ENCODE peak calls at places on chromosomes 4 and X, in four cellular contexts. I, O, E and H are unnamed samples.

GRCh38 chrX:39984191-39984956 is 113.4 kb downstream of the BCOR start:
- DNase-seq in I (no peak), O (peak; percentile 20), E (peak; percentile 8), H (no peak)

GRCh38 chr4:77219266-77219665 is 62.3 kb downstream of the CCNG2 start:
- DNase-seq in I (no peak), O (no peak), E (no peak), H (no peak)

GRCh38 chr4:176259330-176260090 is 9.5 kb downstream of the ASB5 start:
- DNase-seq in I (no peak), O (no peak), E (no peak), H (no peak)

GRCh38 chrX:28177202-28177601 is 196.0 kb upstream of the DCAF8L1 start:
- DNase-seq in I (no peak), O (no peak), E (no peak), H (peak; percentile 58)

GRCh38 chrX:42530027-42530426 is 247.9 kb downstream of the PPP1R2C start:
- DNase-seq in I (no peak), O (no peak), E (no peak), H (no peak)

GRCh38 chrX:44317196-44317595 is 26.3 kb downstream of the EFHC2 start:
- DNase-seq in I (no peak), O (no peak), E (no peak), H (no peak)

GRCh38 chrX:69179380-69179911 is 14.2 kb upstream of the PJA1 start:
- DNase-seq in I (no peak), O (no peak), E (no peak), H (peak; percentile 33)

GRCh38 chrX:75038925-75039324 is 113.7 kb upstream of the NEXMIF start:
- DNase-seq in I (peak; percentile 10), O (no peak), E (peak; percentile 11), H (peak; percentile 11)

GRCh38 chrX:72107841-72108590 is 23.7 kb downstream of the RTL5 start:
- DNase-seq in I (no peak), O (no peak), E (no peak), H (no peak)

GRCh38 chrX:108091878-108092291 is 307 bp downstream of the ATG4A start:
- DNase-seq in I (no peak), O (peak; percentile 44), E (no peak), H (no peak)

GRCh38 chr4:86942185-86942666 is 7.4 kb downstream of the AFF1 start:
- DNase-seq in I (peak; percentile 62), O (peak; percentile 55), E (no peak), H (no peak)

GRCh38 chrX:9340619-9341304 is 124.1 kb upstream of the TBL1X start:
- DNase-seq in I (no peak), O (no peak), E (peak; percentile 5), H (no peak)

GRCh38 chr4:35500812-35501211 is 743.5 kb downstream of the ARAP2 start:
- DNase-seq in I (no peak), O (no peak), E (peak; percentile 8), H (no peak)

GRCh38 chrX:12013220-12013619 is 125.1 kb upstream of the FRMPD4 start:
- DNase-seq in I (no peak), O (no peak), E (no peak), H (no peak)

GRCh38 chr4:47383829-47384427 is 79.6 kb downstream of the COMMD8 start:
- DNase-seq in I (peak; percentile 7), O (peak; percentile 16), E (no peak), H (no peak)

GRCh38 chr4:127917151-127917550 is 36.5 kb downstream of the PLK4 start:
- DNase-seq in I (no peak), O (no peak), E (no peak), H (no peak)

GRCh38 chrX:108131471-108131870 is 39.9 kb downstream of the ATG4A start:
- DNase-seq in I (no peak), O (no peak), E (no peak), H (no peak)

GRCh38 chr4:109739547-109739946 is 9.7 kb upstream of the PLA2G12A start:
- DNase-seq in I (no peak), O (no peak), E (no peak), H (no peak)

GRCh38 chr4:77045490-77045889 is 30.3 kb downstream of the CCNI start:
- DNase-seq in I (no peak), O (peak; percentile 12), E (no peak), H (no peak)

GRCh38 chr4:52780627-52781354 is 29.6 kb upstream of the ERVMER34-1 start:
- DNase-seq in I (no peak), O (peak; percentile 46), E (no peak), H (no peak)

GRCh38 chr4:152780267-152780811 is 585 bp downstream of the ARFIP1 start:
- DNase-seq in I (peak; percentile 13), O (peak; percentile 18), E (no peak), H (no peak)

GRCh38 chr4:76197971-76198410 is 15.6 kb downstream of the SCARB2 start:
- DNase-seq in I (no peak), O (no peak), E (no peak), H (no peak)

GRCh38 chr4:39394706-39395105 is 12.0 kb upstream of the KLB start:
- DNase-seq in I (no peak), O (no peak), E (no peak), H (no peak)

GRCh38 chr4:176959980-176960379 is 167.3 kb upstream of the VEGFC start:
- DNase-seq in I (no peak), O (no peak), E (no peak), H (no peak)

GRCh38 chr4:158968961-158969360 is 133.9 kb upstream of the RAPGEF2 start:
- DNase-seq in I (no peak), O (no peak), E (no peak), H (no peak)

GRCh38 chrX:113305496-113305895 is 464.9 kb upstream of the AMOT start:
- DNase-seq in I (no peak), O (no peak), E (no peak), H (no peak)

DNA sequence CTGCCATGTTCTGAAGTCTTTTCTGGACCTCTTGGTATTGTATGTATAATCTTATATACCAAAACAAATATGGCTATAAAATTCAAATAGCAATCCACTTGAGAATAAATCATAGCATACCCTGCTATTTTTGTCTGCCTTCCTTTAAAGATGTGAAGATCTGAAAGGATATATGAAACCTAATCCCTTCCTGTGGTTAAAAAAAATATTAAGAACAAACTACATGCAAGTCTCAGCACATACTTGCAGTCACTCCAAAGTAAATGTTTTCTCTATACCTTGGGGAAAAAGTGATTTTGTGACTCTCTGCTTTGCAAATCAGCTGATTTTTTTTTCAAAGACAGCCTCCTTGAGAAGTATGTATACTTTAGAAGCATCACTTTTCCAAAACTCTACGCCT is 322.9 kb downstream of the ANKRD50 start:
- DNase-seq in I (no peak), O (no peak), E (no peak), H (no peak)
- TF ChIP-seq CREM in I (no peak), O (no peak), E (no peak), H (no peak)

GRCh38 chrX:150202641-150203248 is 160.4 kb upstream of the MAMLD1 start:
- DNase-seq in I (no peak), O (no peak), E (no peak), H (no peak)
- TF ChIP-seq CREM in I (no peak), O (no peak), E (no peak), H (no peak)

DNA sequence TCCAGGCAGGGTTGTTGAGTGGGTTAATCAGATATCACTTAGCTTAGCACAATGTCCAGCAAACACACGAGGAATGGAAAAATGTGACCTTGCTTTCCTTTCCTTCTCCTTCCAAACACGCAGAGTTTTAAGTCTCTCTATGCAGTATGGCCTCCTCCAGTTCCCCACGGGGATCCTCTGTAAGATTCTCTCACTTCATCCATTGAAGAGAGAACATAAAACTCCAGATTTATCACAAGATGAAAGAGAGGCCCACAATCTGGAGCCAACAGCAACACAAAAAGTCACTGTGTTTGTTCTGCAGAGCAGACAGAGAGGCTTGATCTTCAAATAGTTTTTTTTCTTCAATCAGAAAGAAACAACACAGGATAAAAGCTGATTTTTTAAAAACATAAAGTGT is 336.8 kb upstream of the CLNK start:
- DNase-seq in I (no peak), O (no peak), E (no peak), H (no peak)
- TF ChIP-seq CREM in I (no peak), O (no peak), E (no peak), H (no peak)

GRCh38 chrX:148574247-148574973 is 74.0 kb downstream of the AFF2 start:
- DNase-seq in I (no peak), O (no peak), E (peak; percentile 2), H (no peak)
- TF ChIP-seq CREM in I (no peak), O (no peak), E (no peak), H (no peak)